ENCODE peak calls at places on chromosomes 7 and 10, in ten cellular contexts. One of them, this sample, is unnamed.

GRCh38 chr10:26439436-26440090 is 1.4 kb downstream of the APBB1IP start:
- DNase-seq in prostate gland: no peak
- DNase-seq in astrocyte of the cerebellum: no peak
- DNase-seq in mammary epithelial cell: no peak
- DNase-seq in uterus: no peak
- DNase-seq in GM23338: no peak
- DNase-seq in BE2C: no peak
- DNase-seq in HL-60: no peak
- DNase-seq in HFFc6: no peak
- DNase-seq in IMR-90: no peak
- DNase-seq in this sample: no peak

GRCh38 chr10:34116220-34116623 is 698.9 kb downstream of the PARD3 start:
- DNase-seq in uterus: no peak
- DNase-seq in HL-60: no peak
- DNase-seq in BE2C: no peak
- DNase-seq in prostate gland: no peak
- DNase-seq in GM23338: no peak
- DNase-seq in HFFc6: no peak
- DNase-seq in astrocyte of the cerebellum: no peak
- DNase-seq in mammary epithelial cell: no peak
- DNase-seq in IMR-90: peak; percentile 27
- DNase-seq in this sample: no peak

GRCh38 chr7:129041142-129041928 is 13.6 kb downstream of the TNPO3 start:
- DNase-seq in uterus: no peak
- DNase-seq in HL-60: no peak
- DNase-seq in astrocyte of the cerebellum: no peak
- DNase-seq in GM23338: peak; percentile 25
- DNase-seq in HFFc6: no peak
- DNase-seq in mammary epithelial cell: no peak
- DNase-seq in BE2C: no peak
- DNase-seq in prostate gland: no peak
- DNase-seq in IMR-90: no peak
- DNase-seq in this sample: no peak

GRCh38 chr7:150966002-150966401 is 12.1 kb downstream of the KCNH2 start:
- DNase-seq in BE2C: peak; percentile 73
- DNase-seq in uterus: no peak
- DNase-seq in HFFc6: no peak
- DNase-seq in prostate gland: no peak
- DNase-seq in HL-60: no peak
- DNase-seq in mammary epithelial cell: no peak
- DNase-seq in IMR-90: no peak
- DNase-seq in GM23338: peak; percentile 63
- DNase-seq in astrocyte of the cerebellum: no peak
- DNase-seq in this sample: no peak

GRCh38 chr10:28996947-28997551 is 291.8 kb upstream of the LYZL1 start:
- DNase-seq in astrocyte of the cerebellum: no peak
- DNase-seq in mammary epithelial cell: no peak
- DNase-seq in IMR-90: peak; percentile 36
- DNase-seq in prostate gland: no peak
- DNase-seq in HL-60: no peak
- DNase-seq in uterus: no peak
- DNase-seq in HFFc6: no peak
- DNase-seq in BE2C: no peak
- DNase-seq in GM23338: no peak
- DNase-seq in this sample: no peak

GRCh38 chr7:8783229-8783628 is 349.8 kb downstream of the NXPH1 start:
- DNase-seq in prostate gland: no peak
- DNase-seq in BE2C: no peak
- DNase-seq in astrocyte of the cerebellum: no peak
- DNase-seq in HFFc6: no peak
- DNase-seq in uterus: no peak
- DNase-seq in GM23338: no peak
- DNase-seq in HL-60: no peak
- DNase-seq in mammary epithelial cell: no peak
- DNase-seq in IMR-90: no peak
- DNase-seq in this sample: no peak

GRCh38 chr10:73931767-73932624 is 21.1 kb downstream of the PLAU start:
- DNase-seq in HL-60: no peak
- DNase-seq in BE2C: no peak
- DNase-seq in uterus: no peak
- DNase-seq in astrocyte of the cerebellum: no peak
- DNase-seq in mammary epithelial cell: peak; percentile 100
- DNase-seq in GM23338: peak; percentile 86
- DNase-seq in prostate gland: peak; percentile 56
- DNase-seq in IMR-90: no peak
- DNase-seq in HFFc6: no peak
- DNase-seq in this sample: peak; percentile 70

GRCh38 chr10:91607661-91608442 is 25.0 kb downstream of the PPP1R3C start:
- DNase-seq in GM23338: no peak
- DNase-seq in astrocyte of the cerebellum: no peak
- DNase-seq in IMR-90: no peak
- DNase-seq in BE2C: no peak
- DNase-seq in HL-60: no peak
- DNase-seq in HFFc6: no peak
- DNase-seq in prostate gland: no peak
- DNase-seq in uterus: no peak
- DNase-seq in mammary epithelial cell: no peak
- DNase-seq in this sample: no peak

GRCh38 chr7:21766218-21766617 is 179.5 kb downstream of the CDCA7L start:
- DNase-seq in mammary epithelial cell: no peak
- DNase-seq in HFFc6: no peak
- DNase-seq in IMR-90: no peak
- DNase-seq in prostate gland: no peak
- DNase-seq in BE2C: no peak
- DNase-seq in astrocyte of the cerebellum: no peak
- DNase-seq in uterus: no peak
- DNase-seq in HL-60: no peak
- DNase-seq in GM23338: no peak
- DNase-seq in this sample: no peak

GRCh38 chr7:21771261-21771660 is 174.4 kb downstream of the CDCA7L start:
- DNase-seq in prostate gland: no peak
- DNase-seq in astrocyte of the cerebellum: no peak
- DNase-seq in HL-60: no peak
- DNase-seq in uterus: no peak
- DNase-seq in HFFc6: no peak
- DNase-seq in mammary epithelial cell: no peak
- DNase-seq in BE2C: no peak
- DNase-seq in GM23338: no peak
- DNase-seq in IMR-90: no peak
- DNase-seq in this sample: no peak

GRCh38 chr7:21763818-21764217 is 181.9 kb downstream of the CDCA7L start:
- DNase-seq in mammary epithelial cell: no peak
- DNase-seq in HFFc6: no peak
- DNase-seq in BE2C: no peak
- DNase-seq in prostate gland: no peak
- DNase-seq in uterus: no peak
- DNase-seq in HL-60: no peak
- DNase-seq in IMR-90: no peak
- DNase-seq in GM23338: no peak
- DNase-seq in astrocyte of the cerebellum: no peak
- DNase-seq in this sample: no peak

GRCh38 chr7:21768279-21768678 is 177.4 kb downstream of the CDCA7L start:
- DNase-seq in uterus: no peak
- DNase-seq in HFFc6: no peak
- DNase-seq in GM23338: no peak
- DNase-seq in IMR-90: no peak
- DNase-seq in astrocyte of the cerebellum: no peak
- DNase-seq in BE2C: no peak
- DNase-seq in prostate gland: no peak
- DNase-seq in mammary epithelial cell: no peak
- DNase-seq in HL-60: no peak
- DNase-seq in this sample: no peak

GRCh38 chr7:21767300-21767900 is 178.3 kb downstream of the CDCA7L start:
- DNase-seq in HFFc6: peak; percentile 42
- DNase-seq in uterus: no peak
- DNase-seq in BE2C: peak; percentile 35
- DNase-seq in mammary epithelial cell: peak; percentile 71
- DNase-seq in IMR-90: peak; percentile 24
- DNase-seq in GM23338: peak; percentile 94
- DNase-seq in astrocyte of the cerebellum: peak; percentile 70
- DNase-seq in HL-60: peak; percentile 4
- DNase-seq in prostate gland: peak; percentile 56
- DNase-seq in this sample: no peak
- TF ChIP-seq CTCF in HFFc6: peak; percentile 70
- TF ChIP-seq CTCF in uterus: peak; percentile 31
- TF ChIP-seq CTCF in BE2C: peak; percentile 66
- TF ChIP-seq CTCF in mammary epithelial cell: peak; percentile 82
- TF ChIP-seq CTCF in IMR-90: peak; percentile 32
- TF ChIP-seq CTCF in GM23338: peak; percentile 99
- TF ChIP-seq CTCF in astrocyte of the cerebellum: peak; percentile 81
- TF ChIP-seq CTCF in HL-60: peak; percentile 18
- TF ChIP-seq CTCF in prostate gland: peak; percentile 81
- TF ChIP-seq CTCF in this sample: peak; percentile 57

DNA sequence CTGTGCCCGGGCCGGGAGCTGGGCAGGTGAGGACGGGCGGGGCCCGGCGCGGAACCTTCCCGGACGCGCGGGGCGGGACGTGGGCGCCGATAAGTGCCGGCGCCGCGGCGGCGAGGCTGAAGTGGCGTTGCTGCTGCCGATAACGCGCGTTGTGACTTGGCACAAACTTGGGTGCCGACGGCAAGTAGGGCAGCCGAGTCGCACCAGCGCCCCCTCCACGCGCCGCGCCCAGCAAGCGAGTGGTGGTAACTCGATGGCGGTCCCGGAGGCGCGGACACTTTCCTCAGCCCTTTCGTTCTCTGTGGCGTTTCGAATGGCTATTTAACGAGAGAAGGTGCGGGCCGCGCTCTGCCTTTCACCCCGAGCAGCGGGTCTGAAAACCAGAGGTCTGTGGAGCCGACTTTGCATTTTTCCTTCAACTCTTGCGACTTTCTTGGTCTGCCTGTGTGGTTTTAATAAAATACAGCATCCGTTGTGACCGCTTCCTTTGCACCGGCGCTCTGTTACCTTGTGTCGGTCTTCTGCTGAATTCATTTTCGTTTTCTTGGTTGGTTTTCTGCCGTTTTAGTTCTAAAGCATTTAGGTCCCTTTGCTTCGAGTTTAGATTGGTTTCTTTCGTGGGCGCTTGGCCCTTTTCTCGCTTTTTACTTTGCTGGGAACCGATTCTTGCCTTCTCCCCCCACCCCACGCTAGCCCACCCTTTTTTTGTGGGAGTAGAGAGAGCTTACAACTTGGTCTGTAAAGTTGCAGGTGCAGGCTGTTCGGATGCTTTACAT is 704 bp downstream of the STK17A start:
- DNase-seq in HFFc6: peak; percentile 38
- DNase-seq in HL-60: no peak
- DNase-seq in uterus: peak; percentile 59
- DNase-seq in mammary epithelial cell: peak; percentile 47
- DNase-seq in astrocyte of the cerebellum: no peak
- DNase-seq in prostate gland: peak; percentile 64
- DNase-seq in GM23338: peak; percentile 50
- DNase-seq in IMR-90: peak; percentile 46
- DNase-seq in BE2C: peak; percentile 77
- DNase-seq in this sample: peak; percentile 92
- TF ChIP-seq CTCF in HFFc6: no peak
- TF ChIP-seq CTCF in HL-60: peak; percentile 16
- TF ChIP-seq CTCF in uterus: no peak
- TF ChIP-seq CTCF in mammary epithelial cell: no peak
- TF ChIP-seq CTCF in astrocyte of the cerebellum: peak; percentile 19
- TF ChIP-seq CTCF in prostate gland: no peak
- TF ChIP-seq CTCF in GM23338: no peak
- TF ChIP-seq CTCF in IMR-90: no peak
- TF ChIP-seq CTCF in BE2C: peak; percentile 30
- TF ChIP-seq CTCF in this sample: peak; percentile 21

GRCh38 chr7:3649250-3649649 is 348.2 kb downstream of the SDK1 start:
- DNase-seq in IMR-90: peak; percentile 25
- DNase-seq in HFFc6: no peak
- DNase-seq in mammary epithelial cell: no peak
- DNase-seq in prostate gland: no peak
- DNase-seq in astrocyte of the cerebellum: no peak
- DNase-seq in uterus: no peak
- DNase-seq in HL-60: no peak
- DNase-seq in GM23338: no peak
- DNase-seq in BE2C: no peak
- DNase-seq in this sample: no peak
- TF ChIP-seq CTCF in IMR-90: peak; percentile 15
- TF ChIP-seq CTCF in HFFc6: no peak
- TF ChIP-seq CTCF in mammary epithelial cell: no peak
- TF ChIP-seq CTCF in prostate gland: no peak
- TF ChIP-seq CTCF in astrocyte of the cerebellum: peak; percentile 40
- TF ChIP-seq CTCF in uterus: no peak
- TF ChIP-seq CTCF in HL-60: no peak
- TF ChIP-seq CTCF in GM23338: peak; percentile 27
- TF ChIP-seq CTCF in BE2C: no peak
- TF ChIP-seq CTCF in this sample: no peak

GRCh38 chr7:46480619-46481018 is 559.5 kb upstream of the IGFBP3 start:
- DNase-seq in HL-60: no peak
- DNase-seq in IMR-90: no peak
- DNase-seq in GM23338: no peak
- DNase-seq in BE2C: no peak
- DNase-seq in astrocyte of the cerebellum: no peak
- DNase-seq in prostate gland: no peak
- DNase-seq in HFFc6: no peak
- DNase-seq in mammary epithelial cell: no peak
- DNase-seq in uterus: no peak
- DNase-seq in this sample: no peak

GRCh38 chr7:46486264-46487206 is 565.5 kb upstream of the IGFBP3 start:
- DNase-seq in HFFc6: peak; percentile 87
- DNase-seq in uterus: peak; percentile 74
- DNase-seq in HL-60: no peak
- DNase-seq in prostate gland: no peak
- DNase-seq in BE2C: no peak
- DNase-seq in mammary epithelial cell: peak; percentile 88
- DNase-seq in GM23338: no peak
- DNase-seq in astrocyte of the cerebellum: no peak
- DNase-seq in IMR-90: peak; percentile 88
- DNase-seq in this sample: no peak

GRCh38 chr7:46490406-46490805 is 569.3 kb upstream of the IGFBP3 start:
- DNase-seq in GM23338: no peak
- DNase-seq in HL-60: no peak
- DNase-seq in BE2C: no peak
- DNase-seq in prostate gland: no peak
- DNase-seq in uterus: no peak
- DNase-seq in astrocyte of the cerebellum: no peak
- DNase-seq in IMR-90: no peak
- DNase-seq in HFFc6: no peak
- DNase-seq in mammary epithelial cell: no peak
- DNase-seq in this sample: no peak

GRCh38 chr7:46479680-46480079 is 558.6 kb upstream of the IGFBP3 start:
- DNase-seq in IMR-90: no peak
- DNase-seq in HL-60: no peak
- DNase-seq in prostate gland: no peak
- DNase-seq in mammary epithelial cell: no peak
- DNase-seq in BE2C: no peak
- DNase-seq in uterus: no peak
- DNase-seq in astrocyte of the cerebellum: no peak
- DNase-seq in GM23338: no peak
- DNase-seq in HFFc6: no peak
- DNase-seq in this sample: no peak

DNA sequence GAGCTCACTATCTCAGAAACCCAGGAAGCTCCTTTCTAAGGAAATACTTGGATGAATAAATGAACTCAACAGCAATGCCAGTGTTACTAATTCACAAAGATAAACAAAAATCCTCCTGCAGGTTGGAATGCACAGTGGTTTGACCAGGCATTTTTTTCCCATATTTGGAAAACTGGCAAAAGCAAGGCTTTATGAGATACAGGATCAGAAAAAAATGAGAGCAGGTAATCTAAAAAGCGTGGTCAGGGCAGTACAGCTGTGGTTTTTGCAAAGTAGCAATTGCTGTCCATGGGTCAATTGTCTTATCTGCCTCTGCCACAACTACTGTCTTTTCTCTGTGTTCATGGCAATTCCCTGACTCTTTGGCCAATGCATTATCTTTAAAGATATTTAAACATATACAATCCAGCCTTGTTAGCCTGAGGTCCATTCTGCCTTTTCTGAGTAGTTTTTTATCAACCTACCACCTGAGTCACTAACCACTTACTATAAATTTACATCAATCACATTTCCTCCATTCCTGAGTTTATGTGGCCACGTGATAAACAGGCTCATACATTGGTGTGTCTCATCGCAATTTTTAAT is 564.5 kb upstream of the IGFBP3 start:
- DNase-seq in mammary epithelial cell: peak; percentile 60
- DNase-seq in astrocyte of the cerebellum: peak; percentile 46
- DNase-seq in IMR-90: peak; percentile 90
- DNase-seq in uterus: no peak
- DNase-seq in HFFc6: peak; percentile 71
- DNase-seq in BE2C: no peak
- DNase-seq in prostate gland: no peak
- DNase-seq in GM23338: no peak
- DNase-seq in HL-60: no peak
- DNase-seq in this sample: no peak
- TF ChIP-seq CTCF in mammary epithelial cell: peak; percentile 43
- TF ChIP-seq CTCF in astrocyte of the cerebellum: peak; percentile 45
- TF ChIP-seq CTCF in IMR-90: peak; percentile 59
- TF ChIP-seq CTCF in uterus: no peak
- TF ChIP-seq CTCF in HFFc6: peak; percentile 73
- TF ChIP-seq CTCF in BE2C: no peak
- TF ChIP-seq CTCF in prostate gland: no peak
- TF ChIP-seq CTCF in GM23338: no peak
- TF ChIP-seq CTCF in HL-60: no peak
- TF ChIP-seq CTCF in this sample: no peak

This sample was measured in upper lobe of right lung.